ENCODE peak calls at places on chromosomes 2 and 18, in five cellular contexts. V is upper lobe of right lung, J is prostate gland, X is heart right ventricle, Z is colonic mucosa. I is an unnamed sample.

GRCh38 chr2:16218651-16219050 is 278.3 kb downstream of the MYCN start:
- DNase-seq in X (no peak), J (no peak), V (peak), Z (peak), I (no peak)

GRCh38 chr2:68745006-68745405 is 10.4 kb downstream of the ARHGAP25 start:
- DNase-seq in J (no peak), Z (peak), V (no peak), X (no peak), I (no peak)

GRCh38 chr2:10271509-10271908 is 31.2 kb upstream of the HPCAL1 start:
- DNase-seq in V (peak), J (no peak), X (no peak), Z (peak), I (no peak)

GRCh38 chr18:51664236-51664635 is 466.8 kb upstream of the MEX3C start:
- DNase-seq in J (no peak), Z (no peak), X (no peak), V (no peak), I (no peak)

GRCh38 chr18:11565716-11566115 is 43.7 kb upstream of the SLC35G4 start:
- DNase-seq in X (no peak), J (no peak), V (no peak), Z (no peak), I (no peak)

GRCh38 chr18:74819433-74820059 is 221.9 kb downstream of the ZNF407 start:
- DNase-seq in Z (no peak), J (no peak), X (no peak), V (no peak), I (no peak)

GRCh38 chr2:205463626-205464025 is 218.7 kb upstream of the NRP2 start:
- DNase-seq in Z (no peak), V (no peak), X (no peak), J (no peak), I (no peak)

GRCh38 chr2:196259507-196260481 is 88.4 kb upstream of the STK17B start:
- DNase-seq in X (no peak), V (no peak), J (peak), Z (no peak), I (no peak)

GRCh38 chr2:23386422-23387220 is 1.6 kb downstream of the KLHL29 start:
- DNase-seq in V (peak), J (peak), Z (peak), X (peak), I (peak)

GRCh38 chr2:98388081-98388480 is 41.8 kb downstream of the CNGA3 start:
- DNase-seq in V (no peak), Z (no peak), X (no peak), J (no peak), I (no peak)

GRCh38 chr2:48265169-48266013 is 264.6 kb upstream of the STON1 start:
- DNase-seq in J (no peak), Z (no peak), X (no peak), V (no peak), I (no peak)

GRCh38 chr18:29147944-29148343 is 971.0 kb upstream of the CDH2 start:
- DNase-seq in J (no peak), V (no peak), X (no peak), Z (no peak), I (no peak)

GRCh38 chr18:58392336-58393000 is 236.4 kb downstream of the ALPK2 start:
- DNase-seq in V (no peak), Z (no peak), X (no peak), J (no peak), I (no peak)

GRCh38 chr2:46512185-46512584 is 32.8 kb downstream of the TMEM247 start:
- DNase-seq in J (no peak), V (no peak), X (no peak), Z (no peak), I (no peak)

GRCh38 chr2:223815884-223816570 is 21.4 kb downstream of the AP1S3 start:
- DNase-seq in X (no peak), Z (no peak), J (no peak), V (no peak), I (no peak)

GRCh38 chr2:71746946-71747501 is 293.7 kb downstream of the DYSF start:
- DNase-seq in V (no peak), Z (peak), J (peak), X (peak), I (no peak)

GRCh38 chr2:231946241-231946814 is 15.2 kb upstream of the DIS3L2 start:
- DNase-seq in V (no peak), J (no peak), Z (no peak), X (no peak), I (no peak)
- H3K27ac ChIP-seq in V (no peak), J (no peak), Z (no peak), X (no peak), I (no peak)

GRCh38 chr18:22348521-22349316 is 69.0 kb downstream of the CTAGE1 start:
- DNase-seq in V (peak), X (peak), Z (peak), J (peak), I (peak)
- H3K4me3 ChIP-seq in V (peak), X (peak), Z (peak), J (peak), I (peak)

GRCh38 chr2:105739944-105740734 is 4.6 kb upstream of the NCK2 start:
- DNase-seq in Z (no peak), J (no peak), X (no peak), V (no peak), I (no peak)

GRCh38 chr2:105739408-105739807 is 5.3 kb upstream of the NCK2 start:
- DNase-seq in V (no peak), J (no peak), Z (no peak), X (no peak), I (no peak)

GRCh38 chr2:105736145-105736544 is 8.6 kb upstream of the NCK2 start:
- DNase-seq in Z (no peak), X (no peak), J (no peak), V (no peak), I (no peak)

GRCh38 chr2:105738658-105739051 is 6.1 kb upstream of the NCK2 start:
- DNase-seq in Z (no peak), X (no peak), J (no peak), V (no peak), I (no peak)

DNA sequence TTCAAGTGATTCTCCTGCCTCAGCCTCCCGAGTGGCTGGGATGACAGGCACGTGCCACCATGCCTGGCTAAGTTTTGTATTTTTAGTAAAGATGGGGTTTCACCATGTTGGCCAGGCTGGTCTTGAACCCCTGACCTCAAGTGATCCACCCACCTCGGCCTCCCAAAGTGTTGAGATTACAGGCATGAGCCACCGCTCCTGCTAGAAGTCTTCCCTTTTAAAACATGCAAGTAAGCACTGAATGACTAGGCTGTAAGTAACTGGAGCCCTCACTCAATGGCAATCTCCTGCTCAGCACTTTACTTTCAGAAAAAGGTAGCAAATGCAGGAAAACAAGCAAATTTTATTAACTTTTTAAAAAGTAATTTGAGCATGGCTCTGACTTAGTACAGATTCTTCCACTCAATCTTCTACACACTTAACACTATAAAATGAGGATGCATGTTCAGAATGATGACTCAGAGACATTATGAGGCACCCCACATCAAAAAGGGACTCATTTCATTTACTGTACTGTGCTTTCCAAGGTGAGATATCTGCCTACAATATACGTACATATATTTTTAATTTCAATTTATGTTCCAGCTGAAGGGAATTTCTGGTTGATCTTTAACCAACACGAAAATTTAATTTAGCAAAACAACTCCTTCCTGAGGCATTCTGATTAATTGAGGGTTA is 6.6 kb upstream of the NCK2 start:
- DNase-seq in Z (no peak), X (no peak), V (no peak), J (no peak), I (no peak)
- H3K27ac ChIP-seq in Z (peak), X (peak), V (no peak), J (no peak), I (no peak)

DNA sequence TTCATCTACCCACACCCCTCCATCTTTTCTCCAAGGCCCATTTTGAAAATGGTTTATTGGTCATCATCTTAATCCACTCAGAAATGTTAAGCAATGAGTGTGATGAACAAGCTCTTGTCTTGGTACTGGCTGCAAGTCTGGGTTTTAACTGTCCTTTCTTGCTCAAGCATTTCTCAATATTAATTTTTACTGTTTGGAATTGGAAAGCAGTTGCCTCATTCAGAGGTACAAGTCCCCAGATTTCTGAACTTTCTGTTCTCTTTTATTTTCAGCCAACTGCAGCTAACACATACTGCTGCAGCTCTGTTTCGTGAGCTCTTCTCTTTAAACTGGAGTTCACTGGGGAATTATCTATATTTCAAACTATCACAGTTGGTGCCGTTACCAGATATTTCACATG is 99.4 kb upstream of the TEX51 start:
- DNase-seq in J (no peak), Z (peak), V (no peak), X (no peak), I (no peak)
- H3K4me3 ChIP-seq in J (no peak), Z (no peak), V (no peak), X (no peak), I (no peak)

GRCh38 chr2:172433169-172433568 is 5.8 kb downstream of the ITGA6 start:
- DNase-seq in V (no peak), Z (no peak), X (no peak), J (no peak), I (no peak)

GRCh38 chr2:172434821-172435607 is 7.6 kb downstream of the ITGA6 start:
- DNase-seq in V (no peak), X (no peak), Z (no peak), J (no peak), I (no peak)

GRCh38 chr2:172437419-172438063 is 10.2 kb downstream of the ITGA6 start:
- DNase-seq in X (no peak), Z (no peak), V (no peak), J (no peak), I (no peak)

GRCh38 chr2:172436889-172437288 is 9.5 kb downstream of the ITGA6 start:
- DNase-seq in X (no peak), Z (no peak), V (no peak), J (no peak), I (no peak)

GRCh38 chr2:172435608-172435911 is 8.2 kb downstream of the ITGA6 start:
- DNase-seq in J (no peak), X (no peak), V (no peak), Z (no peak), I (no peak)
- H3K27ac ChIP-seq in J (no peak), X (no peak), V (no peak), Z (no peak), I (no peak)

DNA sequence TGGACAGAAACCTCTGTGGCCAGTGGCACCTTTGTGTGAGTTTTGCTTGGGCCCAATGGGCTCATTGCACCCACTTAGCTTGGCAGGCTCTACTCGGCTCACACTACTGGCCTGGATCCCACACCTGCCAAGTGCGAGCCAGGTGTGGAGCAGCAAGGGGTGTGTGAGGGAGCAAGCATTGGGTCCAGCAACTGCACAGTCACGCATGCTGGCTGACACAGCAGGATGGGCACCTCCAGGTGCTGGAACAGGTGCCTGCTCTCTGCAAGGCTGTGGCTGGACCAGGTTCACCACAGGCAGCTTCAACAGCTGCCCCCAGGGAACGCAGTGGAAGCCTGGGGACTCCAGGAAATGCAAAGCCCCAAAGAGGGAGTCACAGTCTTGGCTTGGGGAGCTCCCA is 94.2 kb downstream of the DOK6 start:
- DNase-seq in X (no peak), J (no peak), Z (no peak), V (no peak), I (no peak)
- H3K4me3 ChIP-seq in X (no peak), J (no peak), Z (no peak), V (no peak), I (no peak)

GRCh38 chr18:49100226-49100968 is 149.6 kb upstream of the SMAD7 start:
- DNase-seq in X (no peak), V (no peak), J (no peak), Z (no peak), I (no peak)

GRCh38 chr18:49096021-49096420 is 145.3 kb upstream of the SMAD7 start:
- DNase-seq in X (no peak), J (no peak), V (no peak), Z (no peak), I (no peak)

GRCh38 chr18:49098386-49098785 is 147.6 kb upstream of the SMAD7 start:
- DNase-seq in Z (no peak), J (no peak), X (no peak), V (no peak), I (no peak)

GRCh38 chr18:49101230-49101629 is 150.5 kb upstream of the SMAD7 start:
- DNase-seq in V (no peak), Z (no peak), J (no peak), X (no peak), I (no peak)
- H3K27ac ChIP-seq in V (no peak), Z (no peak), J (no peak), X (no peak), I (no peak)

GRCh38 chr2:14756981-14757657 is 124.6 kb downstream of the LRATD1 start:
- DNase-seq in Z (no peak), V (no peak), X (no peak), J (no peak), I (no peak)

GRCh38 chr2:14759086-14759485 is 126.6 kb downstream of the LRATD1 start:
- DNase-seq in X (no peak), Z (no peak), J (no peak), V (no peak), I (no peak)

GRCh38 chr2:14760169-14760568 is 127.7 kb downstream of the LRATD1 start:
- DNase-seq in Z (no peak), V (no peak), X (no peak), J (no peak), I (no peak)

GRCh38 chr2:14752294-14752693 is 119.8 kb downstream of the LRATD1 start:
- DNase-seq in X (no peak), V (no peak), J (no peak), Z (no peak), I (no peak)

GRCh38 chr2:14756122-14756541 is 123.6 kb downstream of the LRATD1 start:
- DNase-seq in J (no peak), V (no peak), X (no peak), Z (no peak), I (no peak)
- H3K4me3 ChIP-seq in J (no peak), V (no peak), X (no peak), Z (no peak), I (no peak)

DNA sequence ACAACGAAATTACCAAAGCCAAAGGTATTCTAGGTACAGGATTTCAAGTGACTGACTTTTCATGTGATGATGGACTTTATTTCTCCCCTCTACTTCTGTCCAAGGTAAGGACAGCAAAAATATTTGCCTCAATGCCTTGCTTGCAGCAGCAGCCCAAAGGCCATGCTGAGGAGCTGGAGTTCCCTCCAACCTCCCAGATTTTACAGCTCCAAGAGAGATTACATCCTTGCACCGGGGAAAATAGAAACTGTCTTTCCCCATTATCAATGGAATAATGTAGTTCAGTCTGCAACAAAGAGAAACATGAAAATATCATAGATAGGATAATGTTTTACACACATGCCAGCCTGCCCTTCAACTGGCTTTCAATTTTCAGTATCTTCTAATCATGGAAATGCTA is 13.5 kb downstream of the HSPD1 start:
- DNase-seq in J (no peak), V (no peak), Z (no peak), X (no peak), I (no peak)
- H3K27ac ChIP-seq in J (no peak), V (no peak), Z (no peak), X (no peak), I (no peak)

I was measured in ovary.